ENCODE peak calls at places on chromosomes 1 and 21, in five cellular contexts. O, M, Z, Y and P are unnamed samples.

GRCh38 chr1:191757003-191757402 is 401.3 kb upstream of the RGS18 start:
- DNase-seq in O (no peak), M (peak), Z (no peak), Y (no peak), P (no peak)

GRCh38 chr1:29532741-29533140 is 296.4 kb downstream of the PTPRU start:
- DNase-seq in O (no peak), M (no peak), Z (no peak), Y (no peak), P (no peak)

GRCh38 chr21:43961382-43961909 is 50.7 kb upstream of the TRAPPC10 start:
- DNase-seq in O (no peak), M (no peak), Z (no peak), Y (no peak), P (no peak)

GRCh38 chr1:185843297-185843869 is 109.2 kb downstream of the HMCN1 start:
- DNase-seq in O (no peak), M (no peak), Z (no peak), Y (no peak), P (no peak)

GRCh38 chr1:175220853-175221547 is 28.4 kb upstream of the KIAA0040 start:
- DNase-seq in O (no peak), M (no peak), Z (no peak), Y (no peak), P (no peak)

GRCh38 chr1:59645893-59646292 is 168.9 kb upstream of the HOOK1 start:
- DNase-seq in O (no peak), M (peak), Z (no peak), Y (no peak), P (no peak)

GRCh38 chr1:2606806-2607680 is 20.5 kb downstream of the PRXL2B start:
- DNase-seq in O (no peak), M (peak), Z (no peak), Y (no peak), P (peak)

GRCh38 chr1:201495447-201496295 is 11.3 kb downstream of the CSRP1 start:
- DNase-seq in O (no peak), M (peak), Z (no peak), Y (peak), P (no peak)

GRCh38 chr1:56070601-56071000 is 508.8 kb downstream of the PLPP3 start:
- DNase-seq in O (no peak), M (no peak), Z (no peak), Y (no peak), P (no peak)

GRCh38 chr1:216923601-216924000 is 200.4 kb upstream of the ESRRG start:
- DNase-seq in O (no peak), M (no peak), Z (no peak), Y (no peak), P (no peak)

GRCh38 chr21:46324390-46325072 is 575 bp downstream of the PCNT start:
- DNase-seq in O (no peak), M (peak), Z (peak), Y (peak), P (peak)

GRCh38 chr1:16367968-16368910 is 1.2 kb downstream of the SZRD1 start:
- DNase-seq in O (no peak), M (no peak), Z (no peak), Y (no peak), P (no peak)

GRCh38 chr1:117198097-117198496 is 12.6 kb downstream of the VTCN1 start:
- DNase-seq in O (no peak), M (no peak), Z (no peak), Y (no peak), P (no peak)

GRCh38 chr1:208500379-208500778 is 256.2 kb upstream of the PLXNA2 start:
- DNase-seq in O (no peak), M (peak), Z (no peak), Y (no peak), P (no peak)

GRCh38 chr1:114274621-114275317 is 121.1 kb upstream of the SYT6 start:
- DNase-seq in O (no peak), M (no peak), Z (no peak), Y (no peak), P (no peak)

GRCh38 chr1:184614667-184615066 is 140.0 kb downstream of the EDEM3 start:
- DNase-seq in O (no peak), M (no peak), Z (no peak), Y (no peak), P (no peak)

GRCh38 chr1:113617438-113618141 is 141.7 kb downstream of the PHTF1 start:
- DNase-seq in O (no peak), M (no peak), Z (no peak), Y (no peak), P (no peak)

GRCh38 chr1:64087768-64088167 is 115.7 kb upstream of the UBE2U start:
- DNase-seq in O (no peak), M (no peak), Z (no peak), Y (no peak), P (no peak)

GRCh38 chr1:205344010-205344808 is 12.5 kb downstream of the KLHDC8A start:
- DNase-seq in O (no peak), M (peak), Z (no peak), Y (peak), P (no peak)

GRCh38 chr1:205588691-205589445 is 42.9 kb downstream of the ELK4 start:
- DNase-seq in O (no peak), M (no peak), Z (no peak), Y (peak), P (no peak)

GRCh38 chr1:214377886-214378285 is 96.9 kb downstream of the SMYD2 start:
- DNase-seq in O (no peak), M (no peak), Z (no peak), Y (no peak), P (no peak)

GRCh38 chr1:214378492-214378891 is 97.5 kb downstream of the SMYD2 start:
- DNase-seq in O (no peak), M (no peak), Z (no peak), Y (no peak), P (no peak)

GRCh38 chr1:214379254-214379970 is 98.5 kb downstream of the SMYD2 start:
- DNase-seq in O (no peak), M (no peak), Z (no peak), Y (no peak), P (no peak)

GRCh38 chr1:214380986-214381695 is 100.2 kb downstream of the SMYD2 start:
- DNase-seq in O (no peak), M (no peak), Z (no peak), Y (no peak), P (no peak)

DNA sequence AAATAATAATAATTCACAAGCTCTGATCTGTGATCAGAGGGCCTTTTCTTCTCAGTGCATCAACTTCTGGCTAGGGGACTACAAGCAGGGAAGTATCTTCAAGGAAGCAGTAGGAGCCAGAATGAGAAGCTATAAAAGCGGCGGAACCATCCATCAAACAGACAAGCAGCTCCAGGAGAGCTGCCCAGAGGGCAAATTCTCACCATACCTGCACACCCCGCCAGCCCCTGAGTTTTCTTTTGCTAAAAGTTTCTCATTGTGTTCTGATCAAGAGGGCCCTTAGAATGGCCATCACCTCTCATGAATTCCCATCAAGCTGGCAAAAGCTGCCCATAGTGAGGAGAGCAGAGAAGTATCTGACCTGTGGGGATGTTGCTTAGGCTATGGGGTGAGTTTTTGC is 99.5 kb downstream of the SMYD2 start:
- DNase-seq in O (no peak), M (no peak), Z (no peak), Y (no peak), P (no peak)
- TF ChIP-seq TAF1 in O (no peak), M (no peak), Z (no peak), Y (no peak), P (no peak)

DNA sequence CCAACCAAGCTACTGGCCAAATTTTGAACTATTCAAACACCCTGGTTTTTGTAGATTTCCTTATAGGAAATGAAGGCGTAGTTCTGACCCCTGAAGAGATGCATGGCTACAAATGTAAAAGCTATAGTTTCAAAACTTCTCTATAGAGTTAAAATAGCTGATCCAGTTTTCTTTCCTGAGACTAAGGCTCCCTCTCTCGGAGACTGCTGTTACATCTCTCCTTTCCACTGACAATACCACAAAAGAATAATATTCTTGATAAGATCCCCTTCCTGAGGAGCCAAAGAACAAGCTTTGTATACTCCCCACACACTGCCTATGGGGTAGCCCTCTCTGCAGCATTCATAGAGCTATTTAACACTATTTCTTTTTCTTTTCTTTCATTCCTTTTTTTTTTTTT is 6.7 kb upstream of the CFAP126 start:
- DNase-seq in O (no peak), M (peak), Z (no peak), Y (peak), P (no peak)
- TF ChIP-seq TAF1 in O (no peak), M (no peak), Z (no peak), Y (no peak), P (no peak)

GRCh38 chr1:47238935-47239640 is 7.1 kb upstream of the TAL1 start:
- DNase-seq in O (no peak), M (no peak), Z (no peak), Y (no peak), P (no peak)
- TF ChIP-seq TAF1 in O (no peak), M (no peak), Z (no peak), Y (no peak), P (no peak)

GRCh38 chr1:183029591-183030000 is 6.4 kb downstream of the LAMC1 start:
- DNase-seq in O (no peak), M (no peak), Z (no peak), Y (peak), P (no peak)

GRCh38 chr1:183027031-183027430 is 3.8 kb downstream of the LAMC1 start:
- DNase-seq in O (no peak), M (no peak), Z (no peak), Y (no peak), P (no peak)

GRCh38 chr1:183030053-183030452 is 6.8 kb downstream of the LAMC1 start:
- DNase-seq in O (no peak), M (no peak), Z (no peak), Y (peak), P (no peak)

GRCh38 chr1:183025782-183026774 is 2.9 kb downstream of the LAMC1 start:
- DNase-seq in O (peak), M (no peak), Z (no peak), Y (peak), P (no peak)

GRCh38 chr1:183027791-183028190 is 4.6 kb downstream of the LAMC1 start:
- DNase-seq in O (no peak), M (no peak), Z (no peak), Y (no peak), P (no peak)
- TF ChIP-seq TAF1 in O (no peak), M (no peak), Z (no peak), Y (no peak), P (no peak)

DNA sequence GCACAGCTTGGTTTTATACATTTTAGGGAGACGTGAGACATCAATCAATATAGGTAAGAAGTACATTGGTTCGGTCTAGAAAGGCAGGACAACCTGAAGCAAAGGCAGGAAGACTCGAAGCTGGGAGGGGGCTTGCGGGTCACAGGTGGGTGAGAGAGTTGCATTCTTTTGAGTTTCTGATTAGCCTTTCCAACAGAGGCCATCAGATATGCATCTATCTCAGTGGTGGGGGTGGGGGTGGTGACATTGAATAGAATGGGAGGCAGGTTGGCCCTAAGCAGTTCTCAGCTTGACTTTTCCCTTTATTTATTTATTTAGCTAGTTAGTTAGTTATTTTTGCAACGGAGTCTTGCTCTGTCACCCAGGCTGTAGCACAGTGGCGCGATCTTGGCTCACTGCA is 85.6 kb downstream of the WDR4 start:
- DNase-seq in O (no peak), M (no peak), Z (no peak), Y (no peak), P (no peak)
- TF ChIP-seq TAF1 in O (no peak), M (no peak), Z (no peak), Y (no peak), P (no peak)

DNA sequence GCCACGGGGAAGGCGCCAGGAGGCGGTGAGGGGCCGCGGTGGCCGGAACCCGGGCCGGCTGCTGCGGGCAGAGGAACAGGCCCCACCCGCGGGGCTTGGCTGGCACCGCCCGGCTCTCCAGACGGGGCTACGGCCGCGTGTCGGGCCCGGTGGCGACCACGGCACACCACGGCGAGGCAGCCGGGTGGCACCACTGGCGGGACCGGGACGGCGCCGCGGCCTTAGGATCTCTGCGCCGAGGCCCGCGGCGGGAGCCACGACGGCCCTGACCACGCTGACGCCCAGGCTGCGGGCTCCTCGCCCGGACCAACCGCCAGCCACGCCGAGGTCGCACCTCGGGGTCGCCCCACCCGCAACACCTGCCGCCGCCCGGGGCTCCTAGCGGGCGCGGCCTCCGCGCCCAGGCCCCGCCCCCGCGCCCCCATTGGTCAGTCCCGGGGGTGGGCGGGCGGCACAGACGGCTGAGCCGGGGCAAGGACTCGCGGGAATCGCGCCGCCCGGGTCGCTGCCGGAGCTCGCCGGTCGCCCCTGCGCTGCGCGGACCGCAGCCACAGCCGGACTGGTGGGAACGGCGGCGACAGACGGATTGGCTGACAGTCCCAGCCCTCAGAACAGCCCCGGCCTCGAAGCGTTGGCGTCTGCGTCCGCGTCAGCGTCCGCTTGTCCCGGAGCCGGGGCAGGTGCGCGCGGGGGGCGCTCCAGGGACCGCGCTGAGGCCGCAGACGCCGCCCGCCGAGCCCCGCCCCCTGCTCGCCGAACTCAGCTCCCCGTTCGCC is at the start of gene BMP8A:
- DNase-seq in O (no peak), M (peak), Z (peak), Y (peak), P (peak)
- TF ChIP-seq TAF1 in O (no peak), M (no peak), Z (no peak), Y (peak), P (no peak)

DNA sequence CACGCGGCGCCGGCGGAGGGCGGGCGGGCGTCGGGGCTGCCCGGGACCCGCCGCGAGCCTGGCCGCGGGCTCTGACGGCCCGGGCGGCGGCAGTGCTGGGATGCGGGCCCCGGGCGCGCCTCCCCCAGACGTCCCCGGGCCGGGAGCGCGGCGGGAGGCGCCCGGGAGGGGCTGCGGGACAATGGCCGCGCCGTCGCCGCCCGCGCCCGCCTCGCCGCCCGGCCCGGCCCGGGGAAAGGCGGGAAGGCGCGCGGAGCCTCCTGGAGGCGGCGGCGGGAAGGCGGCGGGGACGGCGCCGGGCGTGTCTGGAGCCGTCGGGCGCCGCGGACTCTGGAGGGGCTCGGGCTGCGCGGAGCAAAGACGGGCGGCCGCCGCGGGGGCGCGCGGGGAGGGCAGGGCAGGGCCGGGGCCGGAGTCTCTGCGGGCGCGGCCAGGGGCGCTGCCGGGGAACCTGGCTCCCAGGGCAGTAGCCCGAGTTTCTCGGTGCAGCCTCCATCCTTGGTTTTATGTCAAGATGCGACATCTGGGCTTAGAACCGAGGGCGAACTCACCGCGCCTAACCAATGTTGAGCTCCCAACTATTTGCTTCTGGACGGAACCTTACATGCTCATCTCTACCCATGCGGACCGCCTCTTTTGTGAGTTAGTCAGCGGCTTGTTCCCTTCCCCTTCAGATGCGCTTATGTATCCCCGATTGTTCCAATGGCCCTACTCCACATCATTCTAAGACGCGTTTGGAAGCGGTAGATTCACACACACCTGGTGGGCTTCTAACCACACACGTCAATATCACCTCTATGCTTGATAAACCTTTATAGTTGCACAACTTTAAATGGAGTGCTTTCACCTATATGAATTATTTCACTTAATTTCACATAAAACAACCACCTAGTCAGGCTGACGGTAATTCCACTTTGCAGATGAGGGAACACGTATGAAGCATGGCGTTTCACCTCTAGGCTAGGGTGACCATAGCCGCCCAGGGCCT is 651 bp downstream of the ZBTB8A start:
- DNase-seq in O (no peak), M (peak), Z (peak), Y (no peak), P (peak)
- TF ChIP-seq TAF1 in O (no peak), M (no peak), Z (no peak), Y (no peak), P (no peak)